ENCODE peak calls at places on chromosomes 5 and 9, in four cellular contexts. Z is IMR-90, W is transverse colon, X is gastrocnemius medialis. Y is an unnamed sample.

GRCh38 chr9:14893280-14893679 is 16.9 kb downstream of the FREM1 start:
- DNase-seq in Z (no peak), W (no peak), X (no peak), Y (no peak)

GRCh38 chr9:18362901-18363685 is 110.9 kb upstream of the ADAMTSL1 start:
- DNase-seq in Z (peak; percentile 74), W (peak; percentile 10), X (no peak), Y (no peak)

GRCh38 chr9:123929177-123929869 is 603 bp downstream of the DENND1A start:
- DNase-seq in Z (no peak), W (peak; percentile 44), X (peak; percentile 13), Y (peak; percentile 21)

GRCh38 chr9:20144255-20144654 is 355.4 kb upstream of the SLC24A2 start:
- DNase-seq in Z (no peak), W (no peak), X (no peak), Y (peak; percentile 5)

GRCh38 chr9:6418764-6419163 is 5.8 kb downstream of the UHRF2 start:
- DNase-seq in Z (no peak), W (no peak), X (no peak), Y (no peak)

GRCh38 chr5:179313849-179314521 is 31.3 kb downstream of the ADAMTS2 start:
- DNase-seq in Z (peak; percentile 96), W (peak; percentile 57), X (peak; percentile 75), Y (peak; percentile 60)

GRCh38 chr9:86703346-86703745 is 244.0 kb downstream of the GAS1 start:
- DNase-seq in Z (peak; percentile 72), W (no peak), X (no peak), Y (no peak)

GRCh38 chr5:107289030-107289714 is 381.6 kb downstream of the EFNA5 start:
- DNase-seq in Z (no peak), W (no peak), X (no peak), Y (no peak)

GRCh38 chr5:13480834-13481233 is 463.7 kb downstream of the DNAH5 start:
- DNase-seq in Z (no peak), W (no peak), X (no peak), Y (no peak)

GRCh38 chr9:97313746-97314145 is 6.3 kb downstream of the CCDC180 start:
- DNase-seq in Z (no peak), W (no peak), X (no peak), Y (no peak)

GRCh38 chr5:151157426-151158286 is at the start of gene ANXA6:
- DNase-seq in Z (peak; percentile 73), W (peak; percentile 81), X (peak; percentile 88), Y (peak; percentile 90)

GRCh38 chr5:167167191-167167590 is 1124.3 kb upstream of the WWC1 start:
- DNase-seq in Z (no peak), W (no peak), X (no peak), Y (no peak)

GRCh38 chr9:134943836-134944235 is 26.1 kb upstream of the FCN1 start:
- DNase-seq in Z (no peak), W (no peak), X (no peak), Y (no peak)

GRCh38 chr5:14942212-14942611 is 70.6 kb upstream of the ANKH start:
- DNase-seq in Z (no peak), W (no peak), X (no peak), Y (no peak)

GRCh38 chr9:132242621-132243155 is 80.8 kb downstream of the NTNG2 start:
- DNase-seq in Z (no peak), W (no peak), X (no peak), Y (peak; percentile 46)

GRCh38 chr5:128668921-128669320 is 130.9 kb upstream of the FBN2 start:
- DNase-seq in Z (no peak), W (no peak), X (no peak), Y (no peak)

GRCh38 chr5:82285206-82285605 is 7.1 kb upstream of the RPS23 start:
- DNase-seq in Z (no peak), W (no peak), X (no peak), Y (no peak)

DNA sequence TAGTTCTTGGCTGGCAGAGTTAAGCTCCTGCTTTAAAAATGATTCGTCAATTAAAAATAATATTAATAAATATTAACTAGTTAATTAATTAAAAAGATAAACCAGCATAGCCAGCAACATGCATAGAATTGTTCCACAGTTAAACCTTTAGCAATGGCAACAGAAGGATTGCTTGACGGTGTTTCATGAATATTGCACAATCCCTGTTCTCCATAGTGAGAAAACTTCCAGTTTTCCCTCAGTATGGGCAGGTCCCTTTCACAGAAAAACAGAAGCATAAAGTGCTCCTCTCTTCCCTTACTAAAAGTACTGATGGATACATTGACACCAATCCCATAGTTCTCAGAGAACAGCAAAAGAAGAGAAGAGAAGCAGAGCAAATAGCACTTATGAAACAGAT is 71.4 kb upstream of the CAST start:
- DNase-seq in Z (no peak), W (no peak), X (no peak), Y (no peak)
- TF ChIP-seq POLR2A in Z (no peak), W (no peak), X (no peak), Y (no peak)

DNA sequence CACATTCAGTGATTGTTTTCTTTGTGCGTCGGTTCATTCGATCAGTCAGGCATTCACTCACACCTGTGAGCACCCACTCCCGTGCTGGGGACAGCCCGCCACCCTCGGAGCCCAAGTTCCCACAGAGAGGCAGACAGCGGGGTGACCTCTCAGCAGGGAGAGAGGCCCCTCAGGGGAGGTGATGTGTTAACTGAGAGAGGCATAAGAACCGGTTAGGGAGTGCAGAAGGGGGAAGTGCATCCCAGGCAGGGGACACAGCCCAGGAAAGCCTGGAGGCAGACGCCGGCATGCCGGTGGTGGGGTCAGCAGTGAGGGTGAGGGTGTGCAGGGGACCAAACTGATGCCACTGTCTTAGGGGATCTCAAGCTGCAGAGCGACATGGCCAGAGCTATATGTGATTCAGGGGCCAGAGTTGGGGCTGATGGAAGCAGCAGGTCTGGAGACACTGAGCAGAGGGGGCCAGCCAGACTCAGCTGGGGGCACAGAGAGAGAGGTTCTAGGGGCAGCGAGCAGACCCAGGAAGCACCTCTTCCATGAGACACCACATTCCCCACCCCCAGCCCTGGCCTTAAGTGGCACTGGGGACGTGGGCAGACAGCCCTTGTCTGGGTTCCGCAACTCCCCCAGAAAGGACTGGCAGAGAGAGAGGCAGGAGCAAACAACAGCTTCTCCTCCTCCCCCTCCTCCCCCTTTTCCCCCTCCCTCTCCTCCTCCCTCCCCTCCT is 35.9 kb downstream of the HK3 start:
- DNase-seq in Z (no peak), W (no peak), X (no peak), Y (no peak)
- H3K27me3 ChIP-seq in Z (peaks cover 70% of the 10 kb centered on the region), W (peaks cover 69% of the 10 kb centered on the region), X (peaks cover 8% of the 10 kb centered on the region), Y (no peaks in the 10 kb centered on the region)

GRCh38 chr9:121285835-121286687 is 18.1 kb downstream of the GSN start:
- DNase-seq in Z (peak; percentile 56), W (peak; percentile 63), X (peak; percentile 83), Y (peak; percentile 45)
- TF ChIP-seq POLR2A in Z (no peak), W (peak; percentile 46), X (peak; percentile 6), Y (peak; percentile 47)

GRCh38 chr9:34579819-34580185 is 9.7 kb downstream of the CNTFR start:
- DNase-seq in Z (no peak), W (no peak), X (no peak), Y (no peak)
- H3K27me3 ChIP-seq in Z (peaks cover 91% of the 10 kb centered on the region), W (peaks cover 64% of the 10 kb centered on the region), X (no peaks in the 10 kb centered on the region), Y (no peaks in the 10 kb centered on the region)

GRCh38 chr5:34498582-34498981 is 157.5 kb upstream of the RAI14 start:
- DNase-seq in Z (no peak), W (no peak), X (no peak), Y (no peak)

GRCh38 chr5:34499001-34499734 is 157.0 kb upstream of the RAI14 start:
- DNase-seq in Z (peak; percentile 90), W (no peak), X (no peak), Y (peak; percentile 30)

GRCh38 chr5:34501033-34501432 is 155.1 kb upstream of the RAI14 start:
- DNase-seq in Z (no peak), W (no peak), X (no peak), Y (no peak)

GRCh38 chr5:34501840-34502239 is 154.3 kb upstream of the RAI14 start:
- DNase-seq in Z (no peak), W (no peak), X (no peak), Y (no peak)

GRCh38 chr5:34500236-34500836 is 155.8 kb upstream of the RAI14 start:
- DNase-seq in Z (no peak), W (no peak), X (no peak), Y (no peak)
- TF ChIP-seq POLR2A in Z (no peak), W (no peak), X (no peak), Y (no peak)

GRCh38 chr9:122215663-122216062 is 13.1 kb downstream of the LHX6 start:
- DNase-seq in Z (no peak), W (no peak), X (no peak), Y (no peak)
- H3K27me3 ChIP-seq in Z (peaks cover 92% of the 10 kb centered on the region), W (peaks cover 100% of the 10 kb centered on the region), X (peaks cover 89% of the 10 kb centered on the region), Y (no peaks in the 10 kb centered on the region)

DNA sequence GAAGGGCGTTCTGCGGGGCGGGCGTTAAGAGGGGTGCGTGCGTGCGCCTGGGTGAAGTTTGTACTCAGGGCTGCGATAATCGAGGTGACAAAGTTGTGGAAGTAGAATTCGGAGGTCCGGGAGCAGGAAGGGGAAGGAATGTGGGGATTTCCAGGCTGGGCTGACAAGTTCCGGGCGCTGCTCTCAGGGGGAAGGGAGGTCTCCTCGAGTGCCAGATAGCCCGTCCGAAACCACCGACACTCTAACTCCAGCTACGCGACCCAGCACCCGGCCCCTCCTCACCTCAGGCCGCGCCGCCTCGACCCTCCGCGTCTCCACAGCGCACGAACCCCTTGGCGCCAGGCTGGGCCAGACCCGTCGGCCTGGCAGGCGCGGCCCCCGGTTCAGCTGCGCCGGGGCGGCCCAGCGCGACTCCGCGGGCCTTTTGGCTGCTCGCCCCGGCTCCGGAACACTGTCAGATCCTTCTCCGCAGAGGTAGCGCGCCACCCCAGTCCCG is at the start of gene IL6ST:
- DNase-seq in Z (peak; percentile 93), W (peak; percentile 60), X (no peak), Y (peak; percentile 76)
- TF ChIP-seq POLR2A in Z (peak; percentile 95), W (peak; percentile 93), X (peak; percentile 96), Y (peak; percentile 93)

DNA sequence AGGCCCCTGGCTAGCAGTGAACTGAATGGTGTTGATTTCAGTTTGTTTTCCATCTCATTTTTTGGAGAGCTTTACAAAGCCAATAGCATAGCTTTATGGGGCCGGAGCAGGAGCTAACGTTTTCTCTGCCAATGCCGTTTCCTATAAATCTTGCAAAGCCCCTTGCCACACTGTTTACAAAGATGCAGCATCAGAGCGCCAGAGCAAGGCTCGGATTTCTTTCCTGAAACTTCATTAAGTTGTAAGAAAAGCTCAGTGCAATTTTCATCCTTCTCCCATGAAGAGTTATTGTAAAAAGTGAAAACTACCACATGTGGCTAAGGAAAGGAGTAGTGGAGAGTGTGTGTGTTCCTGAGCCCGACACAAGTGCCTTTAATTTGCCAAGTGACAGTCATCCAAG is 178.2 kb upstream of the GDNF start:
- DNase-seq in Z (no peak), W (no peak), X (no peak), Y (no peak)
- H3K27me3 ChIP-seq in Z (peaks cover 19% of the 10 kb centered on the region), W (no peaks in the 10 kb centered on the region), X (no peaks in the 10 kb centered on the region), Y (no peaks in the 10 kb centered on the region)